ENCODE peak calls at places on chromosomes 16 and 17, in ten cellular contexts. One of them, this sample, is unnamed.

GRCh38 chr17:64147110-64148016 is 17.4 kb upstream of the ERN1 start:
- DNase-seq in stomach: no peak
- DNase-seq in body of pancreas: peak
- DNase-seq in heart left ventricle: no peak
- DNase-seq in suprapubic skin: no peak
- DNase-seq in transverse colon: no peak
- DNase-seq in A549: peak
- DNase-seq in HCT116: no peak
- DNase-seq in endothelial cell of umbilical vein: peak
- DNase-seq in tibial nerve: no peak
- DNase-seq in this sample: peak

GRCh38 chr16:47976609-47977180 is 179.1 kb downstream of the ABCC12 start:
- DNase-seq in stomach: no peak
- DNase-seq in body of pancreas: no peak
- DNase-seq in heart left ventricle: no peak
- DNase-seq in suprapubic skin: no peak
- DNase-seq in transverse colon: no peak
- DNase-seq in A549: no peak
- DNase-seq in HCT116: no peak
- DNase-seq in endothelial cell of umbilical vein: no peak
- DNase-seq in tibial nerve: no peak
- DNase-seq in this sample: no peak

GRCh38 chr16:66228791-66229190 is 137.7 kb upstream of the CDH5 start:
- DNase-seq in stomach: no peak
- DNase-seq in body of pancreas: no peak
- DNase-seq in heart left ventricle: no peak
- DNase-seq in suprapubic skin: peak
- DNase-seq in transverse colon: no peak
- DNase-seq in A549: no peak
- DNase-seq in HCT116: no peak
- DNase-seq in endothelial cell of umbilical vein: no peak
- DNase-seq in tibial nerve: no peak
- DNase-seq in this sample: no peak

GRCh38 chr16:82192665-82193064 is 22.6 kb upstream of the MPHOSPH6 start:
- DNase-seq in stomach: no peak
- DNase-seq in body of pancreas: peak
- DNase-seq in heart left ventricle: no peak
- DNase-seq in suprapubic skin: no peak
- DNase-seq in transverse colon: no peak
- DNase-seq in A549: no peak
- DNase-seq in HCT116: no peak
- DNase-seq in endothelial cell of umbilical vein: peak
- DNase-seq in tibial nerve: peak
- DNase-seq in this sample: no peak

GRCh38 chr17:58388302-58389190 is 28.8 kb downstream of the RNF43 start:
- DNase-seq in stomach: no peak
- DNase-seq in body of pancreas: no peak
- DNase-seq in heart left ventricle: no peak
- DNase-seq in suprapubic skin: no peak
- DNase-seq in transverse colon: no peak
- DNase-seq in A549: no peak
- DNase-seq in HCT116: no peak
- DNase-seq in endothelial cell of umbilical vein: no peak
- DNase-seq in tibial nerve: no peak
- DNase-seq in this sample: no peak

GRCh38 chr16:83338138-83338537 is 469.6 kb upstream of the HSBP1 start:
- DNase-seq in stomach: no peak
- DNase-seq in body of pancreas: no peak
- DNase-seq in heart left ventricle: no peak
- DNase-seq in suprapubic skin: no peak
- DNase-seq in transverse colon: no peak
- DNase-seq in A549: no peak
- DNase-seq in HCT116: no peak
- DNase-seq in endothelial cell of umbilical vein: no peak
- DNase-seq in tibial nerve: no peak
- DNase-seq in this sample: no peak

GRCh38 chr17:66359351-66359750 is 56.9 kb downstream of the PRKCA start:
- DNase-seq in stomach: no peak
- DNase-seq in body of pancreas: no peak
- DNase-seq in heart left ventricle: no peak
- DNase-seq in suprapubic skin: no peak
- DNase-seq in transverse colon: no peak
- DNase-seq in A549: no peak
- DNase-seq in HCT116: no peak
- DNase-seq in endothelial cell of umbilical vein: no peak
- DNase-seq in tibial nerve: no peak
- DNase-seq in this sample: no peak

GRCh38 chr17:66542967-66543525 is 240.6 kb downstream of the PRKCA start:
- DNase-seq in stomach: no peak
- DNase-seq in body of pancreas: no peak
- DNase-seq in heart left ventricle: no peak
- DNase-seq in suprapubic skin: no peak
- DNase-seq in transverse colon: no peak
- DNase-seq in A549: no peak
- DNase-seq in HCT116: no peak
- DNase-seq in endothelial cell of umbilical vein: peak
- DNase-seq in tibial nerve: no peak
- DNase-seq in this sample: no peak

GRCh38 chr16:12646490-12647274 is 157.0 kb downstream of the CPPED1 start:
- DNase-seq in stomach: peak
- DNase-seq in body of pancreas: no peak
- DNase-seq in heart left ventricle: no peak
- DNase-seq in suprapubic skin: no peak
- DNase-seq in transverse colon: no peak
- DNase-seq in A549: no peak
- DNase-seq in HCT116: no peak
- DNase-seq in endothelial cell of umbilical vein: peak
- DNase-seq in tibial nerve: peak
- DNase-seq in this sample: no peak

GRCh38 chr16:13112639-13113038 is 211.2 kb downstream of the SHISA9 start:
- DNase-seq in stomach: no peak
- DNase-seq in body of pancreas: no peak
- DNase-seq in heart left ventricle: no peak
- DNase-seq in suprapubic skin: no peak
- DNase-seq in transverse colon: no peak
- DNase-seq in A549: no peak
- DNase-seq in HCT116: no peak
- DNase-seq in endothelial cell of umbilical vein: no peak
- DNase-seq in tibial nerve: no peak
- DNase-seq in this sample: no peak

GRCh38 chr17:29368926-29369325 is 21.2 kb upstream of the TAOK1 start:
- DNase-seq in stomach: no peak
- DNase-seq in body of pancreas: no peak
- DNase-seq in heart left ventricle: peak
- DNase-seq in suprapubic skin: no peak
- DNase-seq in transverse colon: no peak
- DNase-seq in A549: no peak
- DNase-seq in HCT116: no peak
- DNase-seq in endothelial cell of umbilical vein: no peak
- DNase-seq in tibial nerve: no peak
- DNase-seq in this sample: no peak

GRCh38 chr17:43125967-43126910 is 1.1 kb upstream of the BRCA1 start:
- DNase-seq in stomach: no peak
- DNase-seq in body of pancreas: no peak
- DNase-seq in heart left ventricle: no peak
- DNase-seq in suprapubic skin: no peak
- DNase-seq in transverse colon: peak
- DNase-seq in A549: no peak
- DNase-seq in HCT116: no peak
- DNase-seq in endothelial cell of umbilical vein: no peak
- DNase-seq in tibial nerve: no peak
- DNase-seq in this sample: no peak

GRCh38 chr17:1744551-1745512 is 2.2 kb downstream of the SERPINF2 start:
- DNase-seq in stomach: no peak
- DNase-seq in body of pancreas: no peak
- DNase-seq in heart left ventricle: no peak
- DNase-seq in suprapubic skin: peak
- DNase-seq in transverse colon: no peak
- DNase-seq in A549: no peak
- DNase-seq in HCT116: no peak
- DNase-seq in endothelial cell of umbilical vein: no peak
- DNase-seq in tibial nerve: no peak
- DNase-seq in this sample: no peak

GRCh38 chr17:58421711-58422110 is 4.4 kb upstream of the RNF43 start:
- DNase-seq in stomach: no peak
- DNase-seq in body of pancreas: no peak
- DNase-seq in heart left ventricle: no peak
- DNase-seq in suprapubic skin: no peak
- DNase-seq in transverse colon: no peak
- DNase-seq in A549: no peak
- DNase-seq in HCT116: no peak
- DNase-seq in endothelial cell of umbilical vein: no peak
- DNase-seq in tibial nerve: no peak
- DNase-seq in this sample: no peak

GRCh38 chr17:37844158-37844976 is 79.8 kb upstream of the TBC1D3K start:
- DNase-seq in stomach: peak
- DNase-seq in body of pancreas: peak
- DNase-seq in heart left ventricle: peak
- DNase-seq in suprapubic skin: no peak
- DNase-seq in transverse colon: peak
- DNase-seq in A549: peak
- DNase-seq in HCT116: peak
- DNase-seq in endothelial cell of umbilical vein: peak
- DNase-seq in tibial nerve: peak
- DNase-seq in this sample: peak
- TF ChIP-seq POLR2A in stomach: no peak
- TF ChIP-seq POLR2A in body of pancreas: no peak
- TF ChIP-seq POLR2A in heart left ventricle: no peak
- TF ChIP-seq POLR2A in suprapubic skin: no peak
- TF ChIP-seq POLR2A in transverse colon: no peak
- TF ChIP-seq POLR2A in A549: no peak
- TF ChIP-seq POLR2A in HCT116: no peak
- TF ChIP-seq POLR2A in endothelial cell of umbilical vein: no peak
- TF ChIP-seq POLR2A in tibial nerve: no peak
- TF ChIP-seq POLR2A in this sample: no peak

DNA sequence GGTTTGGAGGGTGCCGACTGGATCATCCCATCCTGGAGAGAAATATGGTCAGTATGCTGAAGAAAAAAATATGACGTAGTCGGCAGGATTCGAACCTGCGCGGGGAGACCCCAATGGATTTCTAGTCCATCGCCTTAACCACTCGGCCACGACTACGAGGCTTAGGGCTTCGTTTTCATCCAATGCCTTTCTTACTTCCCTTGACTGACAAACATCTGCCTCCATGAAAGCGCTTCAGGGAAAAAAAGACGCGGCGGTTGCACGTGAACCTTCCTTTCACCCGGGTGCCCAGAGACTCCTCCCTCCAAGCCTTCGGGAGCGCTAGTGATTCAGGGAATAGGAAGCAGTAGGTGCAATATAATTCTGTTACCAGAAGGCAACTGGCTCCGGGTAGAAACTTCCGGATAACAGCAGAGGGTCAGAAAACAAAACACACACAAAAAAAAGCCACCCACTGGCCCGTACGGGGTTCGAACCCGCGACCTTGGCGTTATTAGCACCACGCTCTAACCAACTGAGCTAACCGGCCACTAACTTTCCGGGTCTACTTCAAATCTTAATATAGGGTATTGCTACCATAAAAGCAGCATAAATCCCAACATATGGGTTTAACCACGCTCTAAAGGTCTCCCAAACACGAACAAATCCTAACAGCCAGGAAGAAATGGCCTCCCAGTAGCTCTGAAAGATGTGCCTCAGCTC is 16.3 kb upstream of the AURKB start:
- DNase-seq in stomach: peak
- DNase-seq in body of pancreas: peak
- DNase-seq in heart left ventricle: peak
- DNase-seq in suprapubic skin: peak
- DNase-seq in transverse colon: peak
- DNase-seq in A549: peak
- DNase-seq in HCT116: peak
- DNase-seq in endothelial cell of umbilical vein: peak
- DNase-seq in tibial nerve: peak
- DNase-seq in this sample: peak
- TF ChIP-seq POLR2A in stomach: no peak
- TF ChIP-seq POLR2A in body of pancreas: peak
- TF ChIP-seq POLR2A in heart left ventricle: peak
- TF ChIP-seq POLR2A in suprapubic skin: no peak
- TF ChIP-seq POLR2A in transverse colon: peak
- TF ChIP-seq POLR2A in A549: no peak
- TF ChIP-seq POLR2A in HCT116: no peak
- TF ChIP-seq POLR2A in endothelial cell of umbilical vein: peak
- TF ChIP-seq POLR2A in tibial nerve: no peak
- TF ChIP-seq POLR2A in this sample: no peak

GRCh38 chr16:85649411-85649977 is 36.4 kb downstream of the GSE1 start:
- DNase-seq in stomach: no peak
- DNase-seq in body of pancreas: no peak
- DNase-seq in heart left ventricle: no peak
- DNase-seq in suprapubic skin: no peak
- DNase-seq in transverse colon: no peak
- DNase-seq in A549: no peak
- DNase-seq in HCT116: no peak
- DNase-seq in endothelial cell of umbilical vein: no peak
- DNase-seq in tibial nerve: no peak
- DNase-seq in this sample: no peak

GRCh38 chr16:85650864-85651811 is 37.6 kb downstream of the GINS2 start:
- DNase-seq in stomach: peak
- DNase-seq in body of pancreas: peak
- DNase-seq in heart left ventricle: peak
- DNase-seq in suprapubic skin: no peak
- DNase-seq in transverse colon: no peak
- DNase-seq in A549: no peak
- DNase-seq in HCT116: no peak
- DNase-seq in endothelial cell of umbilical vein: no peak
- DNase-seq in tibial nerve: no peak
- DNase-seq in this sample: no peak

GRCh38 chr16:85651822-85652430 is 36.8 kb downstream of the GINS2 start:
- DNase-seq in stomach: no peak
- DNase-seq in body of pancreas: no peak
- DNase-seq in heart left ventricle: no peak
- DNase-seq in suprapubic skin: no peak
- DNase-seq in transverse colon: no peak
- DNase-seq in A549: no peak
- DNase-seq in HCT116: no peak
- DNase-seq in endothelial cell of umbilical vein: no peak
- DNase-seq in tibial nerve: no peak
- DNase-seq in this sample: no peak

GRCh38 chr16:85648782-85649181 is 35.7 kb downstream of the GSE1 start:
- DNase-seq in stomach: no peak
- DNase-seq in body of pancreas: no peak
- DNase-seq in heart left ventricle: no peak
- DNase-seq in suprapubic skin: no peak
- DNase-seq in transverse colon: no peak
- DNase-seq in A549: no peak
- DNase-seq in HCT116: no peak
- DNase-seq in endothelial cell of umbilical vein: no peak
- DNase-seq in tibial nerve: no peak
- DNase-seq in this sample: no peak

GRCh38 chr16:85649978-85650863 is 37.1 kb downstream of the GSE1 start:
- DNase-seq in stomach: no peak
- DNase-seq in body of pancreas: no peak
- DNase-seq in heart left ventricle: no peak
- DNase-seq in suprapubic skin: no peak
- DNase-seq in transverse colon: no peak
- DNase-seq in A549: no peak
- DNase-seq in HCT116: no peak
- DNase-seq in endothelial cell of umbilical vein: no peak
- DNase-seq in tibial nerve: no peak
- DNase-seq in this sample: no peak
- TF ChIP-seq POLR2A in stomach: no peak
- TF ChIP-seq POLR2A in body of pancreas: no peak
- TF ChIP-seq POLR2A in heart left ventricle: no peak
- TF ChIP-seq POLR2A in suprapubic skin: no peak
- TF ChIP-seq POLR2A in transverse colon: no peak
- TF ChIP-seq POLR2A in A549: no peak
- TF ChIP-seq POLR2A in HCT116: no peak
- TF ChIP-seq POLR2A in endothelial cell of umbilical vein: no peak
- TF ChIP-seq POLR2A in tibial nerve: no peak
- TF ChIP-seq POLR2A in this sample: no peak

GRCh38 chr16:30757316-30757715 is 4.5 kb downstream of the CFAP119 start:
- DNase-seq in stomach: no peak
- DNase-seq in body of pancreas: no peak
- DNase-seq in heart left ventricle: no peak
- DNase-seq in suprapubic skin: no peak
- DNase-seq in transverse colon: no peak
- DNase-seq in A549: no peak
- DNase-seq in HCT116: no peak
- DNase-seq in endothelial cell of umbilical vein: no peak
- DNase-seq in tibial nerve: no peak
- DNase-seq in this sample: no peak
- TF ChIP-seq POLR2A in stomach: no peak
- TF ChIP-seq POLR2A in body of pancreas: no peak
- TF ChIP-seq POLR2A in heart left ventricle: no peak
- TF ChIP-seq POLR2A in suprapubic skin: no peak
- TF ChIP-seq POLR2A in transverse colon: no peak
- TF ChIP-seq POLR2A in A549: no peak
- TF ChIP-seq POLR2A in HCT116: no peak
- TF ChIP-seq POLR2A in endothelial cell of umbilical vein: no peak
- TF ChIP-seq POLR2A in tibial nerve: no peak
- TF ChIP-seq POLR2A in this sample: no peak

This sample was measured in lower leg skin.